ENCODE peak calls at places on chromosomes 7 and 10, in six cellular contexts. P is fibroblast of pulmonary artery; F is effector CD4-positive, alpha-beta T cell; E is SJSA1; T is A549; W is naive B cell. Y is an unnamed sample.

GRCh38 chr7:155323001-155323638 is 25.4 kb downstream of the INSIG1 start:
- DNase-seq in T (no peak), E (no peak), P (no peak), F (no peak), W (no peak), Y (no peak)

GRCh38 chr7:6606866-6607583 is 8.4 kb upstream of the ZNF853 start:
- DNase-seq in W (no peak), F (no peak), E (no peak), T (no peak), P (no peak), Y (no peak)

GRCh38 chr7:7675686-7676085 is 35.1 kb downstream of the UMAD1 start:
- DNase-seq in P (no peak), W (no peak), T (no peak), E (no peak), F (no peak), Y (peak)

GRCh38 chr7:157690833-157691382 is 354.1 kb downstream of the DNAJB6 start:
- DNase-seq in P (peak), E (no peak), W (no peak), F (no peak), T (no peak), Y (no peak)

GRCh38 chr7:83976302-83976701 is 218.3 kb downstream of the SEMA3A start:
- DNase-seq in T (peak), E (peak), W (peak), F (peak), P (peak), Y (peak)

GRCh38 chr7:88224596-88225275 is 4.9 kb upstream of the SRI start:
- DNase-seq in E (peak), W (no peak), F (no peak), P (peak), T (no peak), Y (no peak)

GRCh38 chr10:79982486-79982800 is 33.5 kb upstream of the SFTPD start:
- DNase-seq in T (peak), E (no peak), F (no peak), P (peak), W (no peak), Y (no peak)

GRCh38 chr7:994592-995308 is 11.8 kb downstream of the CYP2W1 start:
- DNase-seq in P (no peak), W (no peak), F (no peak), E (no peak), T (no peak), Y (peak)

GRCh38 chr10:80280071-80280800 is 9.2 kb downstream of the MAT1A start:
- DNase-seq in P (no peak), E (no peak), T (no peak), F (no peak), W (no peak), Y (no peak)

GRCh38 chr7:131071786-131072504 is 255.7 kb upstream of the MKLN1 start:
- DNase-seq in E (peak), W (no peak), P (peak), T (no peak), F (no peak), Y (peak)

GRCh38 chr10:113087082-113088029 is 137.3 kb downstream of the TCF7L2 start:
- DNase-seq in T (peak), W (no peak), E (peak), F (no peak), P (peak), Y (no peak)

GRCh38 chr7:40810274-40810673 is 675.5 kb downstream of the SUGCT start:
- DNase-seq in P (no peak), W (peak), T (no peak), F (no peak), E (peak), Y (peak)

GRCh38 chr10:124732931-124733536 is 11.1 kb downstream of the FAM53B start:
- DNase-seq in E (peak), T (no peak), W (no peak), F (no peak), P (no peak), Y (no peak)

GRCh38 chr7:54394877-54395276 is 147.3 kb upstream of the VSTM2A start:
- DNase-seq in T (no peak), F (no peak), P (no peak), E (no peak), W (no peak), Y (no peak)

GRCh38 chr10:42475168-42476098 is 162.9 kb downstream of the ZNF33B start:
- DNase-seq in E (peak), W (no peak), P (peak), T (no peak), F (no peak), Y (no peak)

GRCh38 chr10:25026463-25026862 is 10.1 kb downstream of the THNSL1 start:
- DNase-seq in T (no peak), P (peak), F (no peak), E (peak), W (no peak), Y (no peak)

GRCh38 chr10:77582710-77583115 is 54.9 kb downstream of the KCNMA1 start:
- DNase-seq in F (no peak), T (peak), E (peak), W (no peak), P (peak), Y (no peak)

GRCh38 chr10:129883637-129884389 is 80.3 kb downstream of the EBF3 start:
- DNase-seq in F (no peak), T (no peak), P (no peak), W (no peak), E (no peak), Y (no peak)

GRCh38 chr10:48511066-48511854 is 93.6 kb downstream of the ARHGAP22 start:
- DNase-seq in F (no peak), W (no peak), E (no peak), P (no peak), T (no peak), Y (no peak)

GRCh38 chr7:747186-747585 is 20.1 kb upstream of the PRKAR1B start:
- DNase-seq in P (no peak), F (no peak), T (no peak), W (no peak), E (no peak), Y (no peak)

GRCh38 chr10:125742465-125742864 is 23.0 kb downstream of the EDRF1 start:
- DNase-seq in E (no peak), F (no peak), T (no peak), P (peak), W (no peak), Y (peak)